ENCODE peak calls at places on chromosome 13, in four cellular contexts. U is RWPE1, K is choroid plexus epithelial cell, O is body of pancreas. Z is an unnamed sample.

GRCh38 chr13:72132065-72132464 is 265.1 kb upstream of the DACH1 start:
- DNase-seq in U (no peak), K (no peak), O (no peak), Z (no peak)

GRCh38 chr13:105773241-105773640 is 762.2 kb downstream of the EFNB2 start:
- DNase-seq in U (no peak), K (no peak), O (no peak), Z (no peak)

GRCh38 chr13:73074101-73074500 is 15.3 kb downstream of the KLF5 start:
- DNase-seq in U (no peak), K (peak), O (no peak), Z (no peak)

GRCh38 chr13:95050800-95051620 is 250.2 kb downstream of the ABCC4 start:
- DNase-seq in U (no peak), K (no peak), O (no peak), Z (no peak)

GRCh38 chr13:44904982-44905381 is 84.3 kb downstream of the NUFIP1 start:
- DNase-seq in U (peak), K (peak), O (no peak), Z (no peak)

GRCh38 chr13:77028202-77028601 is 1.2 kb upstream of the FBXL3 start:
- DNase-seq in U (no peak), K (peak), O (no peak), Z (no peak)

GRCh38 chr13:106034201-106034600 is 501.3 kb downstream of the EFNB2 start:
- DNase-seq in U (no peak), K (no peak), O (no peak), Z (no peak)

GRCh38 chr13:109625156-109625555 is 161.2 kb downstream of the IRS2 start:
- DNase-seq in U (no peak), K (no peak), O (no peak), Z (no peak)

GRCh38 chr13:113506025-113506685 is 15.6 kb upstream of the DCUN1D2 start:
- DNase-seq in U (no peak), K (peak), O (no peak), Z (no peak)

GRCh38 chr13:23515116-23515515 is 55.1 kb upstream of the TNFRSF19 start:
- DNase-seq in U (no peak), K (no peak), O (no peak), Z (no peak)

GRCh38 chr13:76440568-76440967 is 445.6 kb downstream of the KCTD12 start:
- DNase-seq in U (no peak), K (no peak), O (no peak), Z (no peak)

GRCh38 chr13:36815069-36815468 is 4.0 kb upstream of the RFXAP start:
- DNase-seq in U (no peak), K (no peak), O (no peak), Z (no peak)

GRCh38 chr13:109357751-109358150 is 428.6 kb downstream of the IRS2 start:
- DNase-seq in U (no peak), K (peak), O (no peak), Z (no peak)

GRCh38 chr13:27796544-27797227 is 4.4 kb downstream of the GSX1 start:
- DNase-seq in U (no peak), K (no peak), O (no peak), Z (no peak)

GRCh38 chr13:27969073-27969865 is at the start of gene CDX2:
- DNase-seq in U (no peak), K (no peak), O (no peak), Z (no peak)

GRCh38 chr13:48976677-48977625 is 1.2 kb downstream of the FNDC3A start:
- DNase-seq in U (no peak), K (peak), O (no peak), Z (no peak)

GRCh38 chr13:93146584-93147292 is 79.9 kb upstream of the GPC6 start:
- DNase-seq in U (no peak), K (peak), O (no peak), Z (no peak)

GRCh38 chr13:44815507-44816074 is 173.7 kb downstream of the NUFIP1 start:
- DNase-seq in U (peak), K (peak), O (peak), Z (peak)

GRCh38 chr13:44272692-44273091 is 100.9 kb upstream of the SERP2 start:
- DNase-seq in U (no peak), K (peak), O (no peak), Z (no peak)

GRCh38 chr13:42747399-42747873 is 33.9 kb upstream of the FAM216B start:
- DNase-seq in U (peak), K (peak), O (no peak), Z (peak)

GRCh38 chr13:91520952-91521351 is 122.5 kb downstream of the GPC5 start:
- DNase-seq in U (no peak), K (peak), O (no peak), Z (no peak)

GRCh38 chr13:77696863-77697207 is 652 bp upstream of the SLAIN1 start:
- DNase-seq in U (no peak), K (no peak), O (no peak), Z (no peak)

GRCh38 chr13:99178636-99179035 is 22.0 kb upstream of the UBAC2 start:
- DNase-seq in U (no peak), K (peak), O (no peak), Z (no peak)

GRCh38 chr13:26968431-26969335 is 202.9 kb downstream of the USP12 start:
- DNase-seq in U (no peak), K (no peak), O (peak), Z (no peak)

GRCh38 chr13:79869326-79869725 is 388.4 kb downstream of the NDFIP2 start:
- DNase-seq in U (no peak), K (peak), O (no peak), Z (peak)

GRCh38 chr13:89136678-89137077 is 1465.5 kb downstream of the SLITRK5 start:
- DNase-seq in U (no peak), K (peak), O (no peak), Z (no peak)

GRCh38 chr13:51453959-51454703 is 1.3 kb upstream of the INTS6 start:
- DNase-seq in U (peak), K (peak), O (peak), Z (no peak)

GRCh38 chr13:26198116-26198515 is 24.0 kb downstream of the RNF6 start:
- DNase-seq in U (no peak), K (no peak), O (no peak), Z (no peak)

GRCh38 chr13:69601661-69602060 is 506.0 kb upstream of the ATXN8OS start:
- DNase-seq in U (no peak), K (no peak), O (no peak), Z (no peak)

GRCh38 chr13:110640591-110641029 is 25.3 kb downstream of the NAXD start:
- DNase-seq in U (no peak), K (peak), O (no peak), Z (no peak)

GRCh38 chr13:51643114-51643881 is 59.0 kb downstream of the WDFY2 start:
- DNase-seq in U (peak), K (peak), O (no peak), Z (no peak)

GRCh38 chr13:110874508-110874960 is 40.3 kb downstream of the ANKRD10 start:
- DNase-seq in U (peak), K (peak), O (peak), Z (peak)

GRCh38 chr13:79455331-79455730 is 25.6 kb upstream of the NDFIP2 start:
- DNase-seq in U (no peak), K (peak), O (no peak), Z (no peak)

GRCh38 chr13:99894835-99895427 is 76.6 kb downstream of the ZIC5 start:
- DNase-seq in U (no peak), K (no peak), O (no peak), Z (no peak)

DNA sequence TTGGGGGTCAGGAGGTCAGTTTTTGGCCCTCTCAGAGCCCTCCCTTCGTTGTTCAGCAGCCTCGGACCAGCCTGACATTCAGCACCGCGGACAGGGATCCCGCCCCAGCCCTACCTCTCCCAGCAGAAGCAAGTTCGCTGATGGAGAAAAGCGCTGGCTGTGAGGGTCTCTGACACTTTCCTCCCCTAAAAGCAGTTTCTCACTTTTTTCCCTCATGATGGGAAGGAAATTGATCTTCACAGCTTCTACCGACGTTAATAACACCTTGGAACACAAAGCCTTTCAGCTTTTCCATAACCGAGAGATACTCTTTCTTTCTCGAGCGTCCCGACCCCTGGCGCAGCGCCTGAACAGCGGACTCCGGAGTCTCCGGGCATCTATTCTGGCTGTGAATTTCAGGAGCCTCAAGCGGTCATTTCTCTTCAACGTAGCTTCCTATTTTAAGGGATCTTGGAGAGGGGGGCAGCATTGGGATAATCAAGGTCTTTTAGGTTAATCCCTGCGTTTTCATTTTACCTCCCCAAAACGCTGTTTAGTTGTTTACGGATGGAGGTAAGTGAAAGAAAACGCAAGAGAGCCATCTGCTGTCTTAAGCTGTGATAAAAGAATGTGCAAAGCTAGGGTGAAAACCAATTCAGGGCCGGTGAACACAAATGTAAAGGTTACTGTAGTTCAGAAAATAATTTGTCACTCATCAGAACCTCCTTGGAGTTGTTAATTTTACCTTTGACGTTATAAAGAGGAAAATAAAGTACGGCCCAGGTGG is 467.2 kb downstream of the ITGBL1 start:
- DNase-seq in U (no peak), K (peak), O (no peak), Z (peak)
- TF ChIP-seq CTCF in U (no peak), K (peak), O (no peak), Z (no peak)

GRCh38 chr13:35055705-35056104 is 113.6 kb downstream of the NBEA start:
- DNase-seq in U (no peak), K (no peak), O (no peak), Z (no peak)

GRCh38 chr13:35057858-35058257 is 115.8 kb downstream of the NBEA start:
- DNase-seq in U (no peak), K (no peak), O (no peak), Z (no peak)
- TF ChIP-seq CTCF in U (no peak), K (no peak), O (no peak), Z (no peak)

DNA sequence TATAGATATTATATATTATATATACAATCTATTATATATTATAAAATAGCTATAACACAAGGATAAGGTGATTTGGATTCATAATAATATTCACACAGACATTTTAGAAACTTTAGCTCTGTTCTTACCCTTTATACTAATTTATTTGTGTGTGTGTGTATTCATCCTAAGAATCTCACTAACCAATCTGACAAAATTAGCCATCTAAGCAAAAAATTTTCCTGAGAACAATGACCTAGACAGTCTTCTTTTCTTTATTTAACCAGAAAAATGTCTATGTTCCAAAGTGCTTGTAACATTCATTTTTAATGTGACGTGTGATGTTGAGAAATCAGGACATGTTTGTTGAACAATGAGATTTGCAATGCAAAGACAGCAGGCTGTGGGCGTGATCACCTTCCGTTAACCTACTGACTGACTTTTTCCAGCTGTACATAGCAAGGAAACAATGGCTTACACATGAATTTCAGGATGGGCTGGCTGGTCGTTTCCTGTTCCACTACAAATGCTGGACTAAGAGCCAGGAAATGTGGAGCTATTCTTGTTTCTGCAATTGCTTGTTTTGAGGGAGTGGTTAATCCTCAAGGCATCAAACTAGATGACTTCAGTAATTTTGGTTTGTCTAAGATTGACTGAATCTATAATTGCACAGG is 634.6 kb upstream of the ARGLU1 start:
- DNase-seq in U (peak), K (peak), O (no peak), Z (peak)
- TF ChIP-seq CTCF in U (no peak), K (no peak), O (no peak), Z (no peak)

GRCh38 chr13:59477011-59477410 is 686.7 kb downstream of the DIAPH3 start:
- DNase-seq in U (no peak), K (peak), O (no peak), Z (no peak)
- TF ChIP-seq CTCF in U (no peak), K (peak), O (no peak), Z (no peak)

GRCh38 chr13:39803156-39803555 is 147.7 kb downstream of the COG6 start:
- DNase-seq in U (no peak), K (no peak), O (no peak), Z (no peak)

GRCh38 chr13:39809466-39809865 is 154.0 kb downstream of the COG6 start:
- DNase-seq in U (no peak), K (no peak), O (no peak), Z (no peak)

GRCh38 chr13:39803851-39804250 is 148.4 kb downstream of the COG6 start:
- DNase-seq in U (no peak), K (no peak), O (no peak), Z (no peak)

GRCh38 chr13:39810091-39810877 is 154.8 kb downstream of the COG6 start:
- DNase-seq in U (no peak), K (no peak), O (no peak), Z (no peak)

DNA sequence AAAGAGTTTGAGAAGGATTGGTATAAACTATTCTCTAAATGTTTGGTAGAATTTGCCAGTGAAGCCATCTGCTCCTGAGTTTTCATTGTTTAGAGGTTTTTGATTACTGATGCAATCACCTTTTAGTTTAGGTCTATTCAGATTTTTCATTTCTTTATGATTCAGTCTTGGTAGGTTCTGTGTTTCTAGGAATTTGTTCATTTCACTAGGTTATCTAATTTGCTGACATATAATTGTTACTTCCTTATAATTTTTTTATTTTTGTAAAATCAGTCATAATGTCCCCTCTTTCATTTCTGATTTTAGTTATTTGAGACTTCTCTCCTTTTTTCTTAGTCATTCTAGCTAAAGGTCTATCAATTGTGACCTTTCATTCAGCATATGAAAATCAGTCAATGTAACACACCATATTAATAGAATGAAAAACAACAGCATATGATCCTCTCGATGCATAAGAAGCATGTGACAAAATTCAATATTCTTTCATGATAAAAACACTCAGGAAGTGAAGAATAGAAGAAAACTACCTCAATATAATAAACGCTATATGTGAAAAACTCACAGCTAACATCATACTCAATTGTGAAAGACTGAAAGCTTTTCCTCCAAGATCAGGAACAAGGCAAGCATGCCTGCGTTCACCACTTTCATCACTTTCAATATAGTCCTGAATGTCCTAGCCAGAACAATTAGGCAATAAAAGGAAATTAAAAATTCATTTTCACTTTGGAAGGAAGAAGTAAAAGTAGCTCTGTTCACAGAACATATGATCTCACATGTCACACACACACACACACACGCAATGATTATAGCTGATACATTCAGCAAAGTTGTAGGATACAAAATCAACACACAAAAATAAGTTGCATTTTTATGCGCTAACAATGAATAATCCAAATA is 149.1 kb downstream of the COG6 start:
- DNase-seq in U (no peak), K (no peak), O (no peak), Z (no peak)
- TF ChIP-seq CTCF in U (no peak), K (no peak), O (no peak), Z (no peak)

GRCh38 chr13:47397739-47398138 is 500.9 kb upstream of the HTR2A start:
- DNase-seq in U (peak), K (peak), O (no peak), Z (peak)
- TF ChIP-seq CTCF in U (no peak), K (no peak), O (no peak), Z (no peak)

DNA sequence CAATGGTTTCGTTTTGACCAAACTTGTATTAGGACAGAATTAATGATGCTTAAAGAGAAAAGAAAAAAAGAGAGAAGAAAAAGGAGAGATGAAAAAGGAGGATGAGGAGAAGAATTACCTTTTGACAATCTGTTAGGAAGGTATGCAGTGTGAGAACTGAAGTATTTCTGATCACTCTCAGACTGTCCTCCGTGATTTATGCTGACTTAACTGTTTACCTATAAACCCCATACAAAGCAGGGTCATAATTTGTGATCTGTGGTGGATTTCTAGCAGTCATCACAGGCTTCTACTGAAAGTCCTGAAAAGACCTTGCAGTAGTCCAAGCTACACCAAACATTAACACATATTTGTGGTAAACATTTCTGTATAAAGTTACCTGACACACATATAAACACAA is 93.9 kb downstream of the PCDH17 start:
- DNase-seq in U (no peak), K (no peak), O (no peak), Z (no peak)
- TF ChIP-seq CTCF in U (no peak), K (no peak), O (no peak), Z (no peak)

GRCh38 chr13:112102243-112102642 is 35.3 kb downstream of the SOX1 start:
- DNase-seq in U (peak), K (no peak), O (no peak), Z (no peak)
- TF ChIP-seq CTCF in U (no peak), K (no peak), O (no peak), Z (no peak)

GRCh38 chr13:30679483-30680330 is 55.6 kb upstream of the ALOX5AP start:
- DNase-seq in U (peak), K (peak), O (no peak), Z (peak)
- TF ChIP-seq CTCF in U (peak), K (peak), O (peak), Z (no peak)

GRCh38 chr13:53749306-53749705 is 720.7 kb downstream of the OLFM4 start:
- DNase-seq in U (no peak), K (no peak), O (no peak), Z (no peak)

GRCh38 chr13:53743906-53744305 is 715.3 kb downstream of the OLFM4 start:
- DNase-seq in U (no peak), K (no peak), O (no peak), Z (no peak)
- TF ChIP-seq CTCF in U (no peak), K (no peak), O (no peak), Z (no peak)